ENCODE peak calls at places on chromosome 4, in eight cellular contexts. O is pancreas, Q is cardiac fibroblast, V is heart right ventricle, L is IMR-90, D is SK-N-SH, E is AG04450, B is epithelial cell of esophagus. Y is an unnamed sample.
A peak's percentile ranks its signal among the peaks of the same experiment; 100 is the strongest.

GRCh38 chr4:171891038-171891437 is 77.8 kb downstream of the GALNTL6 start:
- DNase-seq in O (no peak), Q (no peak), V (no peak), L (no peak), D (no peak), E (no peak), B (no peak), Y (no peak)

GRCh38 chr4:173529505-173530325 is at the start of gene HAND2:
- DNase-seq in O (peak; percentile 54), Q (peak; percentile 84), V (peak; percentile 87), L (peak; percentile 59), D (peak; percentile 91), E (no peak), B (no peak), Y (no peak)

GRCh38 chr4:77342170-77342810 is 185.3 kb downstream of the CCNG2 start:
- DNase-seq in O (no peak), Q (no peak), V (no peak), L (no peak), D (no peak), E (no peak), B (no peak), Y (no peak)

GRCh38 chr4:154010377-154010776 is 221.5 kb upstream of the SFRP2 start:
- DNase-seq in O (no peak), Q (no peak), V (no peak), L (no peak), D (no peak), E (no peak), B (no peak), Y (no peak)

GRCh38 chr4:79164961-79165610 is 160.8 kb downstream of the NAA11 start:
- DNase-seq in O (no peak), Q (no peak), V (no peak), L (no peak), D (no peak), E (no peak), B (no peak), Y (no peak)

GRCh38 chr4:65592089-65592488 is 78.2 kb downstream of the EPHA5 start:
- DNase-seq in O (no peak), Q (no peak), V (no peak), L (no peak), D (no peak), E (no peak), B (no peak), Y (no peak)

GRCh38 chr4:888029-888428 is 44.1 kb downstream of the GAK start:
- DNase-seq in O (no peak), Q (no peak), V (no peak), L (no peak), D (no peak), E (no peak), B (no peak), Y (no peak)

GRCh38 chr4:182531555-182532162 is 288.5 kb downstream of the TENM3 start:
- DNase-seq in O (no peak), Q (no peak), V (no peak), L (peak; percentile 65), D (no peak), E (no peak), B (no peak), Y (no peak)

GRCh38 chr4:151322565-151322964 is 2.8 kb downstream of the SH3D19 start:
- DNase-seq in O (no peak), Q (no peak), V (no peak), L (no peak), D (no peak), E (no peak), B (peak; percentile 69), Y (no peak)

GRCh38 chr4:151321586-151321985 is 3.8 kb downstream of the SH3D19 start:
- DNase-seq in O (no peak), Q (no peak), V (no peak), L (no peak), D (no peak), E (no peak), B (no peak), Y (no peak)

GRCh38 chr4:151325320-151326246 is at the start of gene SH3D19:
- DNase-seq in O (peak; percentile 72), Q (peak; percentile 63), V (peak; percentile 77), L (peak; percentile 19), D (peak; percentile 88), E (no peak), B (peak; percentile 74), Y (no peak)

GRCh38 chr4:151324449-151325319 is 721 bp downstream of the SH3D19 start:
- DNase-seq in O (peak; percentile 63), Q (peak; percentile 67), V (peak; percentile 50), L (peak; percentile 47), D (peak; percentile 64), E (no peak), B (peak; percentile 37), Y (peak; percentile 53)

DNA sequence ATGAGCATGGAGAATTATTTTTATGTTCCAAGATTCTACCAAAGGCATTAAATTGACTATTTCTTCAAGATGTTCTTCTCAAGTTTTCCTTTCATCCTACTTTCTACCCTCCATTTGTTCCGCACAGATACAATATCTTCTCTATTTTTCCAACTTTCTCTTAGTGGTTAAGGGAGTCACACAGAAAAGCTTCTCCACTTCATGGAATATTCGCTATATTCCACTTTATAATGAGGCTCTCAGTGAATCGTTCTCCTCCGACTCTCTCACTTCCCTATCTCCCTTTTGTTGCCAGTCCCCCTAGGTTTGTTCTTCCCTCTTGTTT is 1.3 kb downstream of the SH3D19 start:
- DNase-seq in O (no peak), Q (no peak), V (no peak), L (no peak), D (no peak), E (no peak), B (no peak), Y (no peak)
- H3K4me3 ChIP-seq in O (peak overlapping the region; percentile 73), Q (peak overlapping the region; percentile 69), V (peak overlapping the region; percentile 40), L (no peak overlapping the region), D (peak overlapping the region; percentile 81), E (peak overlapping the region; percentile 67), B (peak overlapping the region; percentile 79), Y (peak overlapping the region; percentile 62)

GRCh38 chr4:112214397-112215264 is 17.0 kb upstream of the AP1AR start:
- DNase-seq in O (no peak), Q (peak; percentile 64), V (no peak), L (peak; percentile 27), D (peak; percentile 56), E (no peak), B (peak; percentile 49), Y (no peak)
- TF ChIP-seq CTCF in O (no peak), Q (peak; percentile 34), V (peak; percentile 43), L (peak; percentile 32), D (peak; percentile 59), E (peak; percentile 43), B (peak; percentile 50), Y (peak; percentile 29)

GRCh38 chr4:55793479-55793878 is 26.1 kb upstream of the EXOC1L start:
- DNase-seq in O (no peak), Q (no peak), V (no peak), L (no peak), D (peak; percentile 23), E (no peak), B (no peak), Y (no peak)
- H3K4me3 ChIP-seq in O (no peak overlapping the region), Q (peak overlapping the region; percentile 26), V (no peak overlapping the region), L (peak overlapping the region; percentile 16), D (no peak overlapping the region), E (no peak overlapping the region), B (peak overlapping the region; percentile 24), Y (no peak overlapping the region)

GRCh38 chr4:88443486-88443885 is 13.4 kb upstream of the HERC5 start:
- DNase-seq in O (no peak), Q (no peak), V (no peak), L (no peak), D (no peak), E (no peak), B (no peak), Y (no peak)
- TF ChIP-seq CTCF in O (no peak), Q (no peak), V (no peak), L (no peak), D (no peak), E (no peak), B (no peak), Y (no peak)

GRCh38 chr4:82469776-82470345 is 39.5 kb downstream of the ENOPH1 start:
- DNase-seq in O (no peak), Q (peak; percentile 79), V (no peak), L (peak; percentile 70), D (no peak), E (peak; percentile 3), B (peak; percentile 34), Y (peak; percentile 18)

GRCh38 chr4:82461710-82462109 is 31.3 kb downstream of the ENOPH1 start:
- DNase-seq in O (no peak), Q (no peak), V (no peak), L (no peak), D (no peak), E (no peak), B (no peak), Y (no peak)

GRCh38 chr4:82462415-82462831 is 32.0 kb downstream of the ENOPH1 start:
- DNase-seq in O (peak; percentile 94), Q (peak; percentile 92), V (peak; percentile 88), L (peak; percentile 86), D (peak; percentile 89), E (peak; percentile 79), B (peak; percentile 82), Y (peak; percentile 21)

GRCh38 chr4:82463221-82463620 is 32.8 kb downstream of the ENOPH1 start:
- DNase-seq in O (no peak), Q (no peak), V (no peak), L (no peak), D (no peak), E (no peak), B (no peak), Y (no peak)

DNA sequence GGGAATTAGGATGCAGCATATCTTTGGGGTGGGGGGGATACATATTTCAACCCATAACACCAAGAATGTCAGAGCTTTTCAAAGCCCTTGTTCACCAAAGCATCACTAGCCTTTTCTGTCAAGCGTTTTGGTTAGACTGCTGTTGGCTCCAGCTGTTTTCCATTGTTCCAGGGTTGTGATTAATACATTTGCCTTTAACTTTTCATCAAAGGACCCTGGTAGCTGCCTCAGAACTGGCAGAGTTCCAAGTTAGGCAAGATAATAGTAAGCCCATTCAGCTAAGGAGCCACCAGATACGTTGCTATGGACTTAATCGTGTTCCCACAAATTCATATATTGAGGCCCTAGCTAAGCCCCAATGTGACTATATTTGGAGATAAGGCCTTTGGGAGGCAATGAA is 37.1 kb downstream of the ENOPH1 start:
- DNase-seq in O (no peak), Q (peak; percentile 43), V (no peak), L (no peak), D (no peak), E (no peak), B (peak; percentile 30), Y (no peak)
- H3K4me3 ChIP-seq in O (no peak overlapping the region), Q (no peak overlapping the region), V (no peak overlapping the region), L (no peak overlapping the region), D (no peak overlapping the region), E (no peak overlapping the region), B (no peak overlapping the region), Y (no peak overlapping the region)

GRCh38 chr4:7769308-7769841 is 170.3 kb downstream of the AFAP1 start:
- DNase-seq in O (no peak), Q (no peak), V (no peak), L (no peak), D (no peak), E (no peak), B (no peak), Y (no peak)

GRCh38 chr4:7771056-7771455 is 168.6 kb downstream of the AFAP1 start:
- DNase-seq in O (no peak), Q (no peak), V (no peak), L (no peak), D (no peak), E (no peak), B (no peak), Y (no peak)

GRCh38 chr4:7768736-7769135 is 170.9 kb downstream of the AFAP1 start:
- DNase-seq in O (no peak), Q (no peak), V (no peak), L (no peak), D (no peak), E (no peak), B (no peak), Y (no peak)

GRCh38 chr4:7770675-7771050 is 169.0 kb downstream of the AFAP1 start:
- DNase-seq in O (no peak), Q (no peak), V (no peak), L (no peak), D (no peak), E (no peak), B (no peak), Y (no peak)

GRCh38 chr4:7769936-7770674 is 169.6 kb downstream of the AFAP1 start:
- DNase-seq in O (no peak), Q (peak; percentile 40), V (no peak), L (peak; percentile 25), D (peak; percentile 73), E (no peak), B (peak; percentile 17), Y (no peak)
- TF ChIP-seq CTCF in O (no peak), Q (peak; percentile 57), V (peak; percentile 53), L (peak; percentile 48), D (peak; percentile 63), E (peak; percentile 67), B (peak; percentile 57), Y (peak; percentile 65)